ENCODE peak calls at places on chromosomes 5 and 9, in six cellular contexts. F is upper lobe of right lung; I is spleen; P is tibial artery; C is CD4-positive, alpha-beta memory T cell; N is body of pancreas. U is an unnamed sample.

GRCh38 chr5:125612356-125613149 is 810.7 kb upstream of the GRAMD2B start:
- DNase-seq in C (no peak), N (peak; percentile 29), I (no peak), P (no peak), F (peak; percentile 60), U (no peak)

GRCh38 chr5:91417219-91417618 is 34.1 kb upstream of the ARRDC3 start:
- DNase-seq in P (no peak), N (no peak), I (no peak), F (no peak), C (no peak), U (no peak)

GRCh38 chr9:81522721-81523551 is 166.4 kb downstream of the TLE1 start:
- DNase-seq in I (no peak), C (peak; percentile 7), N (peak; percentile 46), F (no peak), P (no peak), U (no peak)

GRCh38 chr5:140734354-140734753 is 34.1 kb downstream of the ZMAT2 start:
- DNase-seq in I (no peak), N (no peak), C (no peak), F (no peak), P (no peak), U (no peak)

GRCh38 chr9:80449513-80449912 is 877.7 kb downstream of the TLE4 start:
- DNase-seq in C (no peak), F (no peak), P (no peak), I (no peak), N (no peak), U (no peak)

GRCh38 chr5:126808619-126809018 is 31.7 kb downstream of the LMNB1 start:
- DNase-seq in F (no peak), P (no peak), C (peak; percentile 21), N (no peak), I (no peak), U (no peak)

GRCh38 chr5:89233462-89233861 is 350.5 kb upstream of the MEF2C start:
- DNase-seq in F (no peak), N (no peak), I (no peak), C (no peak), P (no peak), U (no peak)

GRCh38 chr5:172007153-172007794 is 836 bp upstream of the FBXW11 start:
- DNase-seq in I (no peak), C (no peak), F (no peak), P (no peak), N (no peak), U (no peak)

GRCh38 chr5:12460493-12461261 is 556.4 kb upstream of the CTNND2 start:
- DNase-seq in I (no peak), F (no peak), N (no peak), P (no peak), C (no peak), U (no peak)

GRCh38 chr9:77589046-77589795 is 58.9 kb downstream of the GNA14 start:
- DNase-seq in N (no peak), P (no peak), C (no peak), F (no peak), I (no peak), U (peak; percentile 45)

GRCh38 chr5:161034456-161034855 is 182.4 kb upstream of the ATP10B start:
- DNase-seq in I (no peak), P (no peak), C (no peak), N (no peak), F (no peak), U (no peak)

GRCh38 chr5:116380615-116381014 is 194.0 kb downstream of the SEMA6A start:
- DNase-seq in N (no peak), I (no peak), C (no peak), F (no peak), P (no peak), U (no peak)

GRCh38 chr5:122019936-122020590 is 58.0 kb downstream of the LOX start:
- DNase-seq in N (no peak), C (no peak), F (no peak), I (no peak), P (no peak), U (no peak)

GRCh38 chr5:178522361-178522760 is 67.8 kb downstream of the COL23A1 start:
- DNase-seq in F (no peak), I (no peak), P (peak; percentile 40), N (no peak), C (no peak), U (no peak)
- H3K9me3 ChIP-seq in F (no peaks in the 10 kb centered on the region), I (no peaks in the 10 kb centered on the region), P (no peaks in the 10 kb centered on the region), N (no peaks in the 10 kb centered on the region), C (no peaks in the 10 kb centered on the region), U (no peaks in the 10 kb centered on the region)

GRCh38 chr9:38671372-38671731 is 48.6 kb downstream of the FAM240B start:
- DNase-seq in I (no peak), N (no peak), F (no peak), P (no peak), C (no peak), U (no peak)
- H3K27me3 ChIP-seq in I (no peaks in the 10 kb centered on the region), N (no peaks in the 10 kb centered on the region), F (no peaks in the 10 kb centered on the region), P (no peaks in the 10 kb centered on the region), C (no peaks in the 10 kb centered on the region), U (no peaks in the 10 kb centered on the region)

GRCh38 chr9:128393971-128394370 is 22.8 kb downstream of the URM1 start:
- DNase-seq in F (no peak), C (no peak), I (no peak), N (no peak), P (no peak), U (no peak)

GRCh38 chr9:128394404-128395168 is 23.4 kb downstream of the URM1 start:
- DNase-seq in N (no peak), I (no peak), C (no peak), F (no peak), P (no peak), U (no peak)

GRCh38 chr9:128397831-128398230 is 22.8 kb upstream of the CERCAM start:
- DNase-seq in I (no peak), P (no peak), C (no peak), N (no peak), F (no peak), U (no peak)

GRCh38 chr9:128399851-128400250 is 20.8 kb upstream of the CERCAM start:
- DNase-seq in I (no peak), F (no peak), C (no peak), N (no peak), P (no peak), U (no peak)

GRCh38 chr9:128396970-128397613 is 23.6 kb upstream of the CERCAM start:
- DNase-seq in F (no peak), P (no peak), C (no peak), I (no peak), N (no peak), U (no peak)
- H3K4me3 ChIP-seq in F (no peak overlapping the region), P (no peak overlapping the region), C (no peak overlapping the region), I (no peak overlapping the region), N (no peak overlapping the region), U (no peak overlapping the region)

DNA sequence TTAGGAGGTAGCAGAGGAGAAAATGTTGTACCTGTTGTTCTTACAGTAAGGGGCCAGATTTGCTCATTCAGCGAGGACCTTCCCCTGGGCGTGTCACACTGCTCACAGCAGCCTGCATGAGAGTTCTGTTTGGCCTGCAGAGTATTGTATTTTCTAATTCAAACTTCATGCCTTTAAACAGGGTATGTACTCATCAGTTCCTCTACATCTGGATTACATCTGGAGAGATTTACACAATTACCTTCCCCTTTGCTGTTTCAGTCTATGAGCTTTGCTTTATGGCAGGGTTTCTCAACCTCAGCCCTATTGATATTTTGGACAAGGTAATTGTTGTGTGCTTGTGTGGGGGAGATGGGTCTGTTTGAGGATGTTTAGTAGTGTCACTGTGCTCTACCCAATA is 170.9 kb upstream of the STK32A start:
- DNase-seq in P (no peak), F (no peak), N (no peak), I (no peak), C (no peak), U (no peak)
- H3K9me3 ChIP-seq in P (no peaks in the 10 kb centered on the region), F (no peaks in the 10 kb centered on the region), N (no peaks in the 10 kb centered on the region), I (no peaks in the 10 kb centered on the region), C (no peaks in the 10 kb centered on the region), U (no peaks in the 10 kb centered on the region)

GRCh38 chr5:181059297-181060230 is 19.5 kb downstream of the BTNL9 start:
- DNase-seq in N (no peak), I (no peak), F (no peak), P (no peak), C (no peak), U (no peak)

GRCh38 chr5:181061645-181062044 is 21.6 kb downstream of the BTNL9 start:
- DNase-seq in C (no peak), P (no peak), F (no peak), I (no peak), N (no peak), U (no peak)

GRCh38 chr5:181058786-181059296 is 18.8 kb downstream of the BTNL9 start:
- DNase-seq in F (no peak), N (no peak), C (no peak), P (no peak), I (no peak), U (no peak)

GRCh38 chr5:181060924-181061323 is 20.9 kb downstream of the BTNL9 start:
- DNase-seq in I (no peak), C (no peak), N (no peak), F (no peak), P (no peak), U (no peak)

DNA sequence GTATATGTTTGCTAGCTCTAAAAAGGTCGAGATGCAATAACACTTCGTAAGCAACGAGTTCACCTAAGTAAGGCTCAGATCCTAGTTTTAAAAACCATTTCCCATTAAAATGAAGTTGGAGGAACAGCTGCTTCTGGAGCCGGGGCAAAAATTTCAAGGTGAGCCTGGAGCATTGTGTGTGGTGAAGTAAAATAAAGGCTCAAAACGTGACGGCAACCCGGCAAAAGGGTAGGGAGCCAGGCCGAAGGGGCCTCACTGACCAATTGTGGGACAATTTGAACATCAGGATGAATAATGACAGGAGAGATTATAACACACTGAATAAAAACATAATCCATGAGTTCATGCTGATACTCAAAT is 20.1 kb downstream of the BTNL9 start:
- DNase-seq in I (no peak), F (no peak), N (no peak), C (no peak), P (no peak), U (no peak)
- H3K27me3 ChIP-seq in I (peaks cover 77% of the 10 kb centered on the region), F (peaks cover 72% of the 10 kb centered on the region), N (no peaks in the 10 kb centered on the region), C (peaks cover 22% of the 10 kb centered on the region), P (no peaks in the 10 kb centered on the region), U (peaks cover 85% of the 10 kb centered on the region)

DNA sequence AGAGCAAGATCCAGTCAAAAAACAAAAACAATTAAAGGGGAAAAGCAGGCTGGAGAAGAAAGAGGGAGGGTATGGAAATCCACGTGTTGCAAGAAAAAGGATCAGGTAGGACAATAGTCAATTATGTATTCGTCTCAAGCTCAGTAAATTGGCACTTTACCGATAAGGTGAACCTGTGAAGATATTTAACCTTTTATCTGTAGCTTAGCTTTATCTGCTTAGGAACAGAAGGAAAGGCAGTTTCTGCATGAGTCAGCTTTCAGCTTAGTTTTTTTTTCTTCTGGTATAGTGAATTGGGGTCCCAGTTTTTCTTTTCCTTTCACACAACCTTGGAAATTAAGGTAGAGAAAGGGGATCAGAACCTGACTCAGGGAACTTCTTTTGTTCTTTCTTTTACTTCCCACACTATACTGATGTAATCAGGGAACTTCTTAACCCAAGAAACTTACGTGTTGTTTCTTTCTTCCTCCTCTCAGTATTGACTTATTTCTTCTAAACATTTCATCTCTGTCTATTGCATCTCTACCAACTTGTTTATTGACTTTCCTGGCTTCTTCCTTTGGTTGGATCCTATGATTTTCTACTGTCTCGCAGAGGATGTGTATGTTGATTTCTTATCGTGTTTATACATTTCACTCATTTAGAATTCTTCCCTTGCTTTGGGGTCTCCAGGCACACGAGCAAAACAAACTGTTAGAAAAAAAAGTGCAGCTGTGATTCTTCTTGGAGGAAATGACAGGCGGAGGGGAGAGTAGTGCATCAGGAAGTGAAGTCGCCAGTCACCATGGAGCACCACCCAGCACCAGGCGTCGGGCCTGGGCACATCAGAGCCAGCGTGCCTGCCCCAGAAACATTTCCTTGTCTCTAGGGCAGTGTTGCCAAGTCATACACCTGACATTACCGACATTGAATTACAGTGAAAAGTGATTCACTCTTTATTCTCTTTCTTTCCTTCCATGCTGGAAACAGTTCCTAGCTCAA is 123.0 kb upstream of the LHFPL2 start:
- DNase-seq in C (no peak), I (peak; percentile 82), N (no peak), P (no peak), F (no peak), U (no peak)
- H3K4me3 ChIP-seq in C (no peak overlapping the region), I (no peak overlapping the region), N (no peak overlapping the region), P (no peak overlapping the region), F (no peak overlapping the region), U (no peak overlapping the region)